ENCODE peak calls at places on chromosomes 5 and 9, in six cellular contexts. One of them, this sample, is unnamed.

GRCh38 chr5:168702511-168702910 is 123.3 kb upstream of the PANK3 start:
- DNase-seq in NCI-H2081: no peak
- DNase-seq in CD8-positive, alpha-beta T cell: no peak
- DNase-seq in EH: no peak
- DNase-seq in RCC 7860: no peak
- DNase-seq in NCI-H69: no peak
- DNase-seq in this sample: no peak

GRCh38 chr9:11457809-11458785 is 845.3 kb upstream of the PTPRD start:
- DNase-seq in EH: no peak
- DNase-seq in CD8-positive, alpha-beta T cell: no peak
- DNase-seq in NCI-H69: peak; percentile 96
- DNase-seq in NCI-H2081: peak; percentile 56
- DNase-seq in RCC 7860: no peak
- DNase-seq in this sample: peak; percentile 71

GRCh38 chr9:124079176-124079925 is 67.8 kb downstream of the LHX2 start:
- DNase-seq in NCI-H69: no peak
- DNase-seq in RCC 7860: peak; percentile 81
- DNase-seq in NCI-H2081: no peak
- DNase-seq in CD8-positive, alpha-beta T cell: no peak
- DNase-seq in EH: peak; percentile 95
- DNase-seq in this sample: no peak

GRCh38 chr9:108444400-108445358 is 411.1 kb downstream of the ACTL7B start:
- DNase-seq in CD8-positive, alpha-beta T cell: no peak
- DNase-seq in EH: peak; percentile 97
- DNase-seq in NCI-H2081: peak; percentile 89
- DNase-seq in RCC 7860: peak; percentile 62
- DNase-seq in NCI-H69: peak; percentile 98
- DNase-seq in this sample: peak; percentile 95

GRCh38 chr5:150509992-150510391 is 2.1 kb downstream of the NDST1 start:
- DNase-seq in EH: no peak
- DNase-seq in NCI-H69: no peak
- DNase-seq in RCC 7860: no peak
- DNase-seq in CD8-positive, alpha-beta T cell: no peak
- DNase-seq in NCI-H2081: no peak
- DNase-seq in this sample: no peak

GRCh38 chr9:115022760-115023434 is 92.5 kb upstream of the TNFSF8 start:
- DNase-seq in CD8-positive, alpha-beta T cell: no peak
- DNase-seq in NCI-H2081: no peak
- DNase-seq in NCI-H69: no peak
- DNase-seq in RCC 7860: peak; percentile 84
- DNase-seq in EH: peak; percentile 98
- DNase-seq in this sample: no peak

GRCh38 chr9:113896713-113897112 is 20.6 kb downstream of the ZNF618 start:
- DNase-seq in NCI-H2081: no peak
- DNase-seq in RCC 7860: no peak
- DNase-seq in NCI-H69: no peak
- DNase-seq in CD8-positive, alpha-beta T cell: no peak
- DNase-seq in EH: no peak
- DNase-seq in this sample: no peak

GRCh38 chr9:126428524-126429175 is 102.0 kb downstream of the MVB12B start:
- DNase-seq in NCI-H69: no peak
- DNase-seq in NCI-H2081: no peak
- DNase-seq in CD8-positive, alpha-beta T cell: no peak
- DNase-seq in EH: no peak
- DNase-seq in RCC 7860: no peak
- DNase-seq in this sample: no peak

GRCh38 chr5:96584712-96585111 is 77.5 kb upstream of the CAST start:
- DNase-seq in CD8-positive, alpha-beta T cell: no peak
- DNase-seq in EH: no peak
- DNase-seq in NCI-H2081: no peak
- DNase-seq in RCC 7860: no peak
- DNase-seq in NCI-H69: no peak
- DNase-seq in this sample: no peak

GRCh38 chr5:128965638-128966302 is 482 bp downstream of the SLC27A6 start:
- DNase-seq in RCC 7860: no peak
- DNase-seq in CD8-positive, alpha-beta T cell: no peak
- DNase-seq in EH: no peak
- DNase-seq in NCI-H69: no peak
- DNase-seq in NCI-H2081: no peak
- DNase-seq in this sample: no peak

GRCh38 chr5:74766348-74766886 is 500 bp downstream of the GFM2 start:
- DNase-seq in RCC 7860: peak; percentile 14
- DNase-seq in EH: peak; percentile 50
- DNase-seq in NCI-H69: peak; percentile 73
- DNase-seq in NCI-H2081: peak; percentile 22
- DNase-seq in CD8-positive, alpha-beta T cell: no peak
- DNase-seq in this sample: peak; percentile 47

GRCh38 chr9:128553695-128554094 is 1.3 kb downstream of the SPTAN1 start:
- DNase-seq in NCI-H69: peak; percentile 22
- DNase-seq in NCI-H2081: no peak
- DNase-seq in RCC 7860: peak; percentile 48
- DNase-seq in CD8-positive, alpha-beta T cell: no peak
- DNase-seq in EH: peak; percentile 78
- DNase-seq in this sample: no peak

GRCh38 chr5:170353011-170353890 is 35.9 kb downstream of the KCNMB1 start:
- DNase-seq in CD8-positive, alpha-beta T cell: no peak
- DNase-seq in NCI-H2081: no peak
- DNase-seq in RCC 7860: no peak
- DNase-seq in NCI-H69: peak; percentile 50
- DNase-seq in EH: no peak
- DNase-seq in this sample: no peak